ENCODE peak calls at places on chromosomes 7 and 10, in ten cellular contexts. P is cardiac muscle cell, F is mammary epithelial cell, T is right atrium auricular region, A is fibroblast of mammary gland, Z is RWPE1, S is fibroblast of lung, H is pancreas, N is endothelial cell, J is mucosa of descending colon. L is an unnamed sample.

GRCh38 chr10:78870458-78870857 is 198.3 kb upstream of the ZMIZ1 start:
- DNase-seq in N (no peak), Z (no peak), P (no peak), H (no peak), F (no peak), S (no peak), A (no peak), T (no peak), J (no peak), L (no peak)

GRCh38 chr10:118459642-118460193 is 117.6 kb upstream of the FAM204A start:
- DNase-seq in N (peak), J (no peak), P (peak), A (peak), T (peak), F (peak), Z (peak), H (peak), S (peak), L (peak)

GRCh38 chr7:158470336-158470735 is 117.3 kb downstream of the PTPRN2 start:
- DNase-seq in F (no peak), N (no peak), T (no peak), J (no peak), S (no peak), A (no peak), Z (no peak), H (no peak), P (no peak), L (no peak)

GRCh38 chr10:31536297-31536696 is 217.3 kb downstream of the ZEB1 start:
- DNase-seq in S (peak), H (no peak), Z (no peak), P (no peak), A (peak), N (no peak), J (no peak), T (no peak), F (no peak), L (no peak)

GRCh38 chr10:110786172-110786571 is 85.6 kb upstream of the PDCD4 start:
- DNase-seq in T (no peak), A (no peak), S (no peak), F (peak), H (no peak), Z (no peak), J (no peak), N (no peak), P (peak), L (no peak)

GRCh38 chr7:151647006-151647405 is 127.3 kb upstream of the RHEB start:
- DNase-seq in Z (no peak), F (no peak), S (no peak), P (no peak), H (no peak), N (no peak), A (no peak), T (no peak), J (no peak), L (no peak)

GRCh38 chr10:10007972-10008371 is 1009.7 kb upstream of the CELF2 start:
- DNase-seq in F (no peak), A (peak), N (no peak), Z (peak), H (no peak), T (no peak), J (no peak), S (peak), P (no peak), L (no peak)

GRCh38 chr7:132687981-132688383 is 111.7 kb upstream of the PLXNA4 start:
- DNase-seq in T (no peak), J (no peak), S (no peak), A (no peak), H (no peak), N (no peak), P (no peak), Z (no peak), F (no peak), L (peak)

GRCh38 chr7:29214816-29215215 is 20.2 kb downstream of the CHN2 start:
- DNase-seq in H (no peak), N (no peak), F (no peak), T (no peak), P (no peak), A (no peak), J (no peak), S (no peak), Z (no peak), L (no peak)

GRCh38 chr7:119397156-119397555 is 875.8 kb upstream of the KCND2 start:
- DNase-seq in A (no peak), F (no peak), Z (no peak), J (no peak), N (no peak), H (no peak), P (no peak), S (no peak), T (no peak), L (no peak)

GRCh38 chr10:115093286-115093775 is at the start of gene ATRNL1:
- DNase-seq in S (peak), J (peak), A (no peak), P (peak), F (peak), T (no peak), N (peak), Z (no peak), H (peak), L (peak)

GRCh38 chr7:155216475-155217272 is 81.0 kb upstream of the INSIG1 start:
- DNase-seq in Z (no peak), H (no peak), P (no peak), S (no peak), T (no peak), J (no peak), A (peak), F (no peak), N (no peak), L (no peak)

GRCh38 chr10:112807013-112807412 is 143.0 kb upstream of the TCF7L2 start:
- DNase-seq in Z (no peak), T (no peak), J (no peak), F (no peak), N (no peak), P (no peak), H (no peak), A (no peak), S (no peak), L (no peak)

GRCh38 chr7:78280276-78280675 is 481.7 kb downstream of the PHTF2 start:
- DNase-seq in A (no peak), T (no peak), S (no peak), H (no peak), N (no peak), Z (no peak), J (no peak), F (no peak), P (no peak), L (no peak)

GRCh38 chr10:101536800-101537199 is 51.3 kb downstream of the POLL start:
- DNase-seq in A (peak), J (no peak), T (no peak), P (peak), N (no peak), Z (peak), F (peak), S (peak), H (no peak), L (no peak)

GRCh38 chr10:106795619-106796018 is 368.9 kb downstream of the SORCS1 start:
- DNase-seq in T (no peak), J (no peak), S (no peak), F (no peak), P (peak), Z (peak), A (peak), H (no peak), N (peak), L (peak)

GRCh38 chr7:147894271-147894670 is 696.3 kb upstream of the C7orf33 start:
- DNase-seq in F (no peak), N (no peak), P (no peak), S (no peak), T (no peak), Z (no peak), A (no peak), H (no peak), J (no peak), L (no peak)

GRCh38 chr10:119290301-119291036 is 83.1 kb downstream of the GRK5 start:
- DNase-seq in S (no peak), A (peak), T (no peak), H (no peak), Z (no peak), N (no peak), F (no peak), J (no peak), P (no peak), L (no peak)

GRCh38 chr7:50807026-50807730 is 24.5 kb upstream of the GRB10 start:
- DNase-seq in F (peak), A (no peak), J (no peak), H (no peak), N (no peak), Z (no peak), P (no peak), T (no peak), S (no peak), L (no peak)

GRCh38 chr7:2231992-2232765 is 566 bp downstream of the MAD1L1 start:
- DNase-seq in F (peak), P (peak), N (peak), S (no peak), T (no peak), J (no peak), A (no peak), Z (no peak), H (no peak), L (peak)

GRCh38 chr10:101986277-101986971 is 69.5 kb downstream of the ARMH3 start:
- DNase-seq in A (no peak), S (no peak), J (no peak), F (no peak), H (no peak), P (peak), Z (no peak), T (peak), N (no peak), L (no peak)

GRCh38 chr10:46223064-46223480 is 63.7 kb upstream of the ANTXRL start:
- DNase-seq in J (no peak), Z (no peak), S (no peak), N (no peak), H (no peak), F (no peak), P (no peak), A (no peak), T (no peak), L (no peak)
- TF ChIP-seq CTCF in J (no peak), Z (peak), S (no peak), N (no peak), H (no peak), F (peak), P (no peak), A (peak), T (no peak), L (no peak)

GRCh38 chr10:75847477-75847876 is 416.1 kb downstream of the LRMDA start:
- DNase-seq in T (no peak), S (no peak), F (no peak), P (no peak), J (no peak), H (no peak), Z (no peak), N (no peak), A (no peak), L (no peak)

GRCh38 chr10:75841266-75841665 is 409.8 kb downstream of the LRMDA start:
- DNase-seq in Z (no peak), H (no peak), S (no peak), F (no peak), A (no peak), P (no peak), N (no peak), J (no peak), T (no peak), L (no peak)

GRCh38 chr10:75845538-75845937 is 414.1 kb downstream of the LRMDA start:
- DNase-seq in Z (no peak), J (no peak), F (no peak), A (no peak), N (peak), S (peak), P (no peak), T (no peak), H (no peak), L (no peak)
- TF ChIP-seq CTCF in Z (no peak), J (no peak), F (no peak), A (no peak), N (no peak), S (no peak), P (no peak), T (no peak), H (no peak), L (no peak)

GRCh38 chr7:20267482-20267881 is 50.3 kb upstream of the MACC1 start:
- DNase-seq in H (no peak), T (no peak), S (no peak), Z (no peak), F (no peak), N (no peak), J (no peak), P (no peak), A (no peak), L (no peak)
- TF ChIP-seq CTCF in H (no peak), T (no peak), S (no peak), Z (no peak), F (no peak), N (no peak), J (no peak), P (no peak), A (no peak), L (no peak)

DNA sequence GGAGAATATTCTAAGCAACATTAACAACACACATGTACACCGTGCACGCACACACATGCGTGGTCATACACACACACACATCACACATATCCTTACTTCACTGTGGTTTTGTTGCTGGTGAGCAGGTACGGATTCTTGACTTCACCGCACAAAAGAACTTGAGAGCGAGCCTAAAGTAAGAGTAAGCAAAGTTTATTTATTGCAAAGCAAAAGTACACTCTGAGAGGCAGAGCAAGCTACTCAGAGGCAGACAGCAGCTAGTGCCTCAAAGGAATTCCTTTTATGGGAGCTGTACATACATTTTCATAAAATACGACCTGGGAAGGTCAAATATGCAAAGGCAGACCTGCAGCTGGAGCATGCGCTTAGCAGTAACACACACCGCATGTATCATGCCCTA is 16.3 kb upstream of the GPR37 start:
- DNase-seq in H (no peak), S (no peak), N (no peak), T (no peak), F (no peak), J (no peak), A (no peak), P (no peak), Z (no peak), L (no peak)
- TF ChIP-seq CTCF in H (no peak), S (no peak), N (no peak), T (no peak), F (no peak), J (no peak), A (no peak), P (no peak), Z (no peak), L (no peak)

DNA sequence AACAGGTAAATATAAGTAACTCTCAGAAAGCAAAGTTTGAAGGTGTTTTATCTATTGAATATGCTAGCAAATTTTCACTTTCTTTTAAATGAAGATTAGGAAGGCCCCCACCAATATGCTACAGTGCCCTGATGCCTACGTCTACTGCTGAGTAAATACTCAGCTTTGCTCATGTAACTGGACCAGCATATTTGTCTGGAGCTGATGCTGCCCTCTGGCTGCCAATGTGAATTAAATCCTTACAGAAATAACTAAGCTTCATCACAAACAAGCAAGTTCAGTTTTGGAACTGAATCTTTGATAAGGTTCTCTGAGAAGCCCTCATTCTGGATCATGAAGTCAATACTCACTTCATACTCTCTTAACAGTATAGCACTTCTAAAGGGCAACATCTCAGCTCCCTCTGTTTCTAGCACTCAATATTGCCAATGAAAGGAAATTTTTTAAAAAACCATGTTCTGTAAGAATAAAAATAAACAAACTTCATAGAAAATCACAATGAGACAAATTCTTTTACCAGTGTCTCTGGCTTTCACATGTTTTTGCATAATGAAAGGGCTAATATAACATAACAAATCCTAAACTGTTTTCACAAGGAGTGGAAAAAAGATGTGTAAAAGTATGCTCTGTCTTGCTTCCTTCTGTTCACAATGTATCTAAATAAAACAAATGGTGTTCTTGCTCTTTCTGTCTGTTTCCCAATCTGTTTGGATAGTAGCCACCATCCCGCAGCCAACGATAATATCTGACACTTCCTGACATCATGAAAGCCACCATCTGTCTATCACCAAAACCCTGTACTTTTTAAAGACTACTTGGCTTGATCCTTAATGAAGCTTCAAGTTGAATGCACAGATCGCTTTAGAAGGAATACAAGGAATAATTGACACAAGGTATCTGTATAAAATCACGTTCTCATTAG is 246.5 kb downstream of the ETV1 start:
- DNase-seq in T (no peak), A (peak), N (peak), S (peak), Z (peak), J (no peak), F (peak), P (peak), H (peak), L (peak)
- TF ChIP-seq CTCF in T (peak), A (peak), N (no peak), S (peak), Z (peak), J (no peak), F (peak), P (peak), H (peak), L (peak)

GRCh38 chr10:55629792-55630490 is 731.1 kb downstream of the ZWINT start:
- DNase-seq in P (peak), S (peak), H (peak), N (peak), A (peak), Z (peak), T (no peak), F (no peak), J (no peak), L (peak)
- TF ChIP-seq CTCF in P (peak), S (no peak), H (peak), N (peak), A (peak), Z (peak), T (peak), F (peak), J (no peak), L (peak)

GRCh38 chr10:61320996-61321395 is 132.2 kb downstream of the TMEM26 start:
- DNase-seq in S (no peak), N (no peak), T (no peak), F (no peak), P (no peak), A (no peak), Z (no peak), H (no peak), J (no peak), L (no peak)
- TF ChIP-seq CTCF in S (no peak), N (no peak), T (no peak), F (no peak), P (no peak), A (no peak), Z (no peak), H (no peak), J (no peak), L (no peak)

DNA sequence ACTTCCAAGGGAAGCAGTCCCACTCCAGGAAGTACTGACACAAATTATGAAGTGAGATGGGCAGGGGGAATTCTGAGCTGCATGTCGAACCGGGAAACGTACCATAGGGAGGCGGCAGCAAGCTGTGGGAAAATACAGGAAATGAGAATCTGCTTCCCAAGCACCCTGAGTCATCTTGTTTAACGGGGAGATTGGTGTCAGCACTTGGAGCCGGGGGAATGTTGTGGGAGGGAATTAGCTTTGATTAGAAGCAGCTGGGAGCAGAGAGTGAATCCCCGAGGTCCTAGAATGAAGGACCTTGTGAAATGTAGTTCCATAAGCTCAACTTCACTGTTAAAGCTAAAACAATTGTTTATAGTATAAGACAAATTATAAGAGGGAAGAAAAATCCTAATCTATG is 141.4 kb upstream of the PRKCQ start:
- DNase-seq in P (no peak), N (peak), A (peak), Z (peak), T (no peak), F (peak), J (no peak), H (peak), S (peak), L (no peak)
- TF ChIP-seq CTCF in P (peak), N (no peak), A (peak), Z (no peak), T (no peak), F (peak), J (no peak), H (no peak), S (peak), L (no peak)

GRCh38 chr10:132101529-132101928 is 35.8 kb downstream of the JAKMIP3 start:
- DNase-seq in P (no peak), F (no peak), T (no peak), A (no peak), Z (no peak), H (no peak), N (peak), J (peak), S (no peak), L (no peak)
- TF ChIP-seq CTCF in P (no peak), F (no peak), T (no peak), A (no peak), Z (no peak), H (no peak), N (no peak), J (no peak), S (no peak), L (no peak)